ENCODE peak calls at places on chromosomes 3 and 15, in eight cellular contexts. K is transverse colon, I is heart left ventricle, A is SJSA1, P is AG10803, T is cardiac fibroblast, W is prostate gland, U is brain microvascular endothelial cell. V is an unnamed sample.

GRCh38 chr3:54582424-54582823 is 345.4 kb downstream of the LRTM1 start:
- DNase-seq in K (no peak), I (no peak), A (no peak), P (no peak), T (no peak), W (no peak), U (no peak), V (no peak)

GRCh38 chr3:140447136-140447535 is 230.7 kb upstream of the TRIM42 start:
- DNase-seq in K (no peak), I (no peak), A (no peak), P (no peak), T (no peak), W (no peak), U (no peak), V (no peak)

GRCh38 chr3:71859128-71859519 is 74.2 kb upstream of the PROK2 start:
- DNase-seq in K (no peak), I (no peak), A (no peak), P (peak), T (peak), W (no peak), U (no peak), V (no peak)

GRCh38 chr3:53703630-53704362 is 142.4 kb downstream of the CHDH start:
- DNase-seq in K (no peak), I (no peak), A (no peak), P (no peak), T (no peak), W (no peak), U (no peak), V (no peak)

GRCh38 chr3:48466386-48467109 is 20.0 kb downstream of the ATRIP start:
- DNase-seq in K (peak), I (no peak), A (peak), P (peak), T (no peak), W (no peak), U (no peak), V (peak)

GRCh38 chr15:71154607-71155200 is 39.4 kb downstream of the THSD4 start:
- DNase-seq in K (no peak), I (no peak), A (no peak), P (no peak), T (no peak), W (no peak), U (no peak), V (no peak)

GRCh38 chr15:97904196-97904572 is 56.3 kb upstream of the ARRDC4 start:
- DNase-seq in K (peak), I (peak), A (peak), P (peak), T (peak), W (peak), U (peak), V (peak)

GRCh38 chr3:27659279-27660021 is 62.7 kb downstream of the EOMES start:
- DNase-seq in K (peak), I (peak), A (no peak), P (peak), T (peak), W (peak), U (peak), V (peak)

GRCh38 chr15:75672646-75673425 is 25.1 kb downstream of the SNX33 start:
- DNase-seq in K (no peak), I (no peak), A (peak), P (peak), T (peak), W (no peak), U (peak), V (no peak)

GRCh38 chr15:88792342-88793282 is 10.6 kb upstream of the ACAN start:
- DNase-seq in K (no peak), I (no peak), A (no peak), P (no peak), T (no peak), W (no peak), U (no peak), V (no peak)

GRCh38 chr3:106337116-106337515 is 468.3 kb upstream of the CBLB start:
- DNase-seq in K (no peak), I (no peak), A (no peak), P (peak), T (no peak), W (no peak), U (no peak), V (no peak)

GRCh38 chr15:90694987-90695386 is 22.2 kb upstream of the BLM start:
- DNase-seq in K (no peak), I (no peak), A (no peak), P (peak), T (no peak), W (no peak), U (no peak), V (no peak)

GRCh38 chr15:59313703-59314332 is 58.9 kb downstream of the MYO1E start:
- DNase-seq in K (peak), I (peak), A (no peak), P (no peak), T (no peak), W (peak), U (no peak), V (peak)

GRCh38 chr15:59317211-59317610 is 55.5 kb downstream of the MYO1E start:
- DNase-seq in K (no peak), I (no peak), A (no peak), P (no peak), T (no peak), W (no peak), U (no peak), V (no peak)

GRCh38 chr15:59311245-59311644 is 61.4 kb downstream of the MYO1E start:
- DNase-seq in K (no peak), I (no peak), A (no peak), P (no peak), T (no peak), W (no peak), U (no peak), V (no peak)

GRCh38 chr15:59312199-59312598 is 60.5 kb downstream of the MYO1E start:
- DNase-seq in K (no peak), I (no peak), A (no peak), P (no peak), T (no peak), W (no peak), U (no peak), V (no peak)

DNA sequence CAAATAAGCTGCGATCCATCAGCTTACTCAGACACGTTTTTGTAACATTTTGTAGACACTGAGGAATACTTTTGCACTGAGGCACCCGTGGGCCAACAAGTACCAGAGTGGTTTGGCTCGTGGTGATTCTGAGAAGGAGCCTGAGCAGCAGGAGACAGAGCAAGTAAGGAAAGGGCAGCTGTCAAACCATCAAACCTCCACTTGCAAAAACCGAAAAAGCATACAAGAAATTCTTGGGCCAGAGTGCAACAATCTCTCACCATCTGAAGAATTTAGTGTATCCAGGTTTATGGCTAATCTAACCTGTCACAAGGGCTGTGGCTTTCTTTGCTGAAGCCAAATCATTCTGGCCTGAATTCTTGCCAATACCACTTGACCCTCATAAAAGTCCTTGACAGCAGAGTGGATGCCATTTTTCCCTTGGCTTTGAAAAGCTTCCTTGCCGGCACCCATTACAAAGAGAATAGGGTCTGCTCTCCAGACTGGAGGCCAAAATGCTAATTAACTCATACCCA is 56.7 kb downstream of the MYO1E start:
- DNase-seq in K (no peak), I (no peak), A (no peak), P (peak), T (peak), W (peak), U (no peak), V (no peak)
- H3K4me3 ChIP-seq in K (no peak), I (no peak), A (no peak), P (no peak), T (no peak), W (no peak), U (no peak), V (no peak)

GRCh38 chr3:113625724-113626348 is 70.6 kb downstream of the USF3 start:
- DNase-seq in K (no peak), I (no peak), A (no peak), P (no peak), T (no peak), W (no peak), U (no peak), V (no peak)
- H3K4me3 ChIP-seq in K (no peak), I (peak), A (no peak), P (no peak), T (peak), W (no peak), U (no peak), V (no peak)

GRCh38 chr3:12898980-12899755 is 57.8 kb upstream of the RPL32 start:
- DNase-seq in K (no peak), I (no peak), A (no peak), P (no peak), T (no peak), W (no peak), U (no peak), V (no peak)
- H3K4me3 ChIP-seq in K (no peak), I (no peak), A (no peak), P (no peak), T (no peak), W (no peak), U (no peak), V (no peak)

GRCh38 chr15:78051622-78052405 is 25.7 kb downstream of the TBC1D2B start:
- DNase-seq in K (peak), I (peak), A (no peak), P (no peak), T (peak), W (peak), U (no peak), V (no peak)

GRCh38 chr15:78050441-78050809 is 27.1 kb downstream of the TBC1D2B start:
- DNase-seq in K (no peak), I (no peak), A (no peak), P (peak), T (no peak), W (no peak), U (no peak), V (no peak)

GRCh38 chr15:78050851-78051250 is 26.7 kb downstream of the TBC1D2B start:
- DNase-seq in K (no peak), I (no peak), A (no peak), P (peak), T (no peak), W (no peak), U (no peak), V (no peak)

GRCh38 chr15:78048410-78048946 is 29.0 kb downstream of the TBC1D2B start:
- DNase-seq in K (no peak), I (no peak), A (no peak), P (no peak), T (no peak), W (no peak), U (no peak), V (no peak)

GRCh38 chr15:78049691-78050440 is 27.6 kb downstream of the TBC1D2B start:
- DNase-seq in K (no peak), I (no peak), A (peak), P (peak), T (peak), W (no peak), U (no peak), V (no peak)
- H3K4me3 ChIP-seq in K (no peak), I (no peak), A (no peak), P (no peak), T (no peak), W (no peak), U (no peak), V (no peak)

DNA sequence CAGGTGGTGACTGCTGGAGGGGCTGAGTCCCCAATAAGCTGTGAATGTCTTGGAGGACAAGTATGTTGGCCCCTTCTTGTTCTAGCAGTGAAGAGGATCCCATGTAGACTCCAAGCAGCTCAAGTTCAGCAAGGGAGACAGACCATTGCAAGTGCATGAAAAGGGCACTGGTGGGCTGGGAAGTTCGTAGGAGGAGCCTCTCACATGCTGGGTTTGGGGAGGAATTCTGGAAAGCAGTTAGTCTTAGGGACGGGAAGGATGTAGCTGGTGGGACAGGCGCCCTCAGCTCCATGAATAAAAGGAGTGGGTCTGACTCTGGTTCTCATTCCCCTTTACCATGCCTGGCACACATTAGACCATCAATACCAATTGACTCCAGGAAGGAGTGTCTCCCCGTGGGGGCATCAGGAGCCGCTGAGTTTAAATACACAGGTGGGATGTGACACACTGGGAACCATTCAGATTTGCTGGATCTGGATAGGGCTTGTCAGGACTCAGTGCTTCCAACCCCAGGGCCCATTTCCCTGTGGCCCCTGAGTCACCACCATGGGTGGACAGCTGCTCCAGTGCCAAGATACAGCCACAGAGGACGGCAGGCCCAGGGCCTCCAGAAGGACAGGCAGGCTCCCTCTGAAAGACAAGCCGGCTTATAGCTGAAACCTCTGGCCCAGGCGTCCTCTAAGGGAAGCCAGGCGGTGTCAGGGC is 554 bp upstream of the XYLB start:
- DNase-seq in K (no peak), I (no peak), A (no peak), P (no peak), T (no peak), W (no peak), U (no peak), V (peak)
- H3K4me3 ChIP-seq in K (no peak), I (peak), A (peak), P (peak), T (peak), W (no peak), U (peak), V (no peak)